ENCODE peak calls at places on chromosomes 11 and 22, in ten cellular contexts. H, D, U, K, Z, Q, P, V, F and R are unnamed samples.

GRCh38 chr11:102528618-102529017 is 1.9 kb downstream of the MMP7 start:
- DNase-seq in D (no peak), K (no peak), F (no peak), Q (no peak), Z (peak; percentile 20), V (no peak), U (no peak), P (no peak), H (no peak), R (no peak)

GRCh38 chr11:12963789-12964536 is 45.2 kb upstream of the RASSF10 start:
- DNase-seq in K (peak; percentile 67), H (peak; percentile 70), Q (peak; percentile 73), Z (peak; percentile 60), U (peak; percentile 61), F (peak; percentile 69), D (peak; percentile 56), P (peak; percentile 80), V (peak; percentile 71), R (no peak)

GRCh38 chr11:112786886-112787530 is 174.2 kb upstream of the NCAM1 start:
- DNase-seq in F (no peak), U (no peak), D (no peak), P (peak; percentile 30), V (no peak), K (no peak), Z (no peak), Q (no peak), H (no peak), R (no peak)

GRCh38 chr11:66938582-66939135 is 19.5 kb downstream of the PC start:
- DNase-seq in H (no peak), U (no peak), F (no peak), V (no peak), Q (no peak), Z (no peak), P (no peak), D (no peak), K (no peak), R (no peak)

GRCh38 chr11:121887564-121887963 is 228.5 kb downstream of the BLID start:
- DNase-seq in F (no peak), V (no peak), P (peak; percentile 54), D (no peak), H (no peak), Q (no peak), Z (no peak), K (no peak), U (no peak), R (no peak)

GRCh38 chr11:70077411-70078094 is 564 bp upstream of the ANO1 start:
- DNase-seq in Z (no peak), V (peak; percentile 60), Q (no peak), P (no peak), K (no peak), F (no peak), U (no peak), D (no peak), H (no peak), R (no peak)

GRCh38 chr22:49623715-49624114 is 204.0 kb downstream of the BRD1 start:
- DNase-seq in P (no peak), K (no peak), U (no peak), H (no peak), V (no peak), Q (no peak), Z (no peak), D (no peak), F (no peak), R (no peak)

GRCh38 chr22:48957987-48958321 is 869.7 kb downstream of the BRD1 start:
- DNase-seq in V (no peak), Z (no peak), K (no peak), H (peak; percentile 21), Q (peak; percentile 5), F (no peak), U (no peak), D (no peak), P (peak; percentile 21), R (no peak)

GRCh38 chr11:68016161-68016903 is 6.2 kb downstream of the ALDH3B1 start:
- DNase-seq in Z (no peak), U (no peak), V (peak; percentile 59), P (no peak), K (no peak), F (no peak), H (no peak), Q (no peak), D (no peak), R (no peak)

DNA sequence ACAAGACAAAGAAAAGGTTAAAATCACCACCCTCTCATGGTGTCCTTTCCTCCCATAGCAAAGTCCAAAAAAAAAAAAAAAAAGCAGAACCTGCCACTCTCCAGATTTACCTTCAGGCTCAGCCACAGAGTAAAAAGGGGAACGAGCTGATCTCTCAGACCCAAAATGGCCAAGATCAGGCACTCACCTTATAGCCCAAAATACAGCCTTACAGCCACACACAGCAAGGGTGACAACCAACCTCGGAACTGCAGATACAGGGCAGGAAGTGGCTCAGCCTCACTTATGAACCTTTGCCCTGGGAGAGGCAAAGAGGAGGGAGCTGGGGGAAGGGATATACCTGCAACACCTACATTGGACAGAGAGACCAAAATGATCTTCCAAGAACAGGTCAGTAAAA is 4.5 kb downstream of the FHIP1B start:
- DNase-seq in H (no peak), K (no peak), Q (no peak), V (no peak), Z (no peak), D (no peak), F (no peak), U (no peak), P (no peak), R (no peak)
- H3K4me3 ChIP-seq in H (no peak overlapping the region), K (no peak overlapping the region), Q (no peak overlapping the region), V (no peak overlapping the region), Z (no peak overlapping the region), D (no peak overlapping the region), F (no peak overlapping the region), U (no peak overlapping the region), P (no peak overlapping the region), R (no peak overlapping the region)

GRCh38 chr11:64918056-64918455 is 1.0 kb upstream of the ATG2A start:
- DNase-seq in V (no peak), F (peak; percentile 65), P (no peak), U (peak; percentile 65), Z (peak; percentile 66), D (peak; percentile 56), H (no peak), K (peak; percentile 63), Q (peak; percentile 54), R (peak; percentile 53)
- TF ChIP-seq CTCF in V (peak; percentile 25), F (peak; percentile 26), P (no peak), U (peak; percentile 41), Z (peak; percentile 27), D (peak; percentile 36), H (no peak), K (peak; percentile 39), Q (peak; percentile 5), R (peak; percentile 4)

DNA sequence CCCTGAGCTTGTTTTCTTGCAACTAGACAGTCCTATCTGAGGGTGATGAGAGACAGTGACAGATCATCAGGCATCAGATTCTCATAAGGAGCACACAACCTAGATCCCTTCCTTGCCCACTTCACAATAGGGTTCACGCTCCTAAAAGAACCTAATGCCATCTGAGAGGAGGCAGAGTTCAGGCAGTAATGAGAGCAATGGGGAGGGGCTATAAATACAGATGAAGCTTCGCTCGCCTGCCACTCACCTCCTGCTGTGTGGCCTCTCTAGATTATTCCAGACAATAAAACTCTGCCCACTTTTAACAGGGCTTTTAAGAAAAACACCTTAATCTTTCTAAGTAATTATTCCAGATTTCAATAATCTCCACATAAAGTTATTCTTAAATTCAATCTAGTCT is 43.9 kb upstream of the PAK1 start:
- DNase-seq in K (no peak), V (no peak), U (no peak), P (no peak), Z (no peak), F (no peak), H (no peak), D (no peak), Q (no peak), R (no peak)
- H3K4me3 ChIP-seq in K (no peak overlapping the region), V (no peak overlapping the region), U (no peak overlapping the region), P (no peak overlapping the region), Z (no peak overlapping the region), F (no peak overlapping the region), H (no peak overlapping the region), D (no peak overlapping the region), Q (no peak overlapping the region), R (no peak overlapping the region)

GRCh38 chr22:38843201-38843715 is 570 bp downstream of the NPTXR start:
- DNase-seq in U (peak; percentile 83), Z (peak; percentile 73), Q (peak; percentile 32), H (no peak), P (peak; percentile 61), D (peak; percentile 52), V (peak; percentile 75), K (peak; percentile 81), F (peak; percentile 64), R (no peak)
- TF ChIP-seq CTCF in U (peak; percentile 23), Z (peak; percentile 36), Q (peak; percentile 7), H (peak; percentile 49), P (peak; percentile 30), D (no peak), V (peak; percentile 35), K (peak; percentile 23), F (peak; percentile 30), R (peak; percentile 13)

GRCh38 chr22:27935897-27936296 is 16.8 kb upstream of the PITPNB start:
- DNase-seq in Q (no peak), F (no peak), Z (peak; percentile 84), U (no peak), P (no peak), D (no peak), K (no peak), H (no peak), V (no peak), R (no peak)

GRCh38 chr22:27937453-27937852 is 18.4 kb upstream of the PITPNB start:
- DNase-seq in D (no peak), Z (no peak), V (no peak), K (no peak), Q (no peak), U (no peak), F (no peak), P (no peak), H (no peak), R (no peak)

GRCh38 chr22:27930246-27931060 is 11.4 kb upstream of the PITPNB start:
- DNase-seq in Q (no peak), H (no peak), V (no peak), D (peak; percentile 13), K (peak; percentile 17), P (no peak), F (no peak), U (no peak), Z (no peak), R (no peak)

GRCh38 chr22:27934069-27934468 is 15.0 kb upstream of the PITPNB start:
- DNase-seq in F (no peak), P (no peak), U (no peak), D (no peak), H (no peak), Z (no peak), K (no peak), V (no peak), Q (no peak), R (no peak)

DNA sequence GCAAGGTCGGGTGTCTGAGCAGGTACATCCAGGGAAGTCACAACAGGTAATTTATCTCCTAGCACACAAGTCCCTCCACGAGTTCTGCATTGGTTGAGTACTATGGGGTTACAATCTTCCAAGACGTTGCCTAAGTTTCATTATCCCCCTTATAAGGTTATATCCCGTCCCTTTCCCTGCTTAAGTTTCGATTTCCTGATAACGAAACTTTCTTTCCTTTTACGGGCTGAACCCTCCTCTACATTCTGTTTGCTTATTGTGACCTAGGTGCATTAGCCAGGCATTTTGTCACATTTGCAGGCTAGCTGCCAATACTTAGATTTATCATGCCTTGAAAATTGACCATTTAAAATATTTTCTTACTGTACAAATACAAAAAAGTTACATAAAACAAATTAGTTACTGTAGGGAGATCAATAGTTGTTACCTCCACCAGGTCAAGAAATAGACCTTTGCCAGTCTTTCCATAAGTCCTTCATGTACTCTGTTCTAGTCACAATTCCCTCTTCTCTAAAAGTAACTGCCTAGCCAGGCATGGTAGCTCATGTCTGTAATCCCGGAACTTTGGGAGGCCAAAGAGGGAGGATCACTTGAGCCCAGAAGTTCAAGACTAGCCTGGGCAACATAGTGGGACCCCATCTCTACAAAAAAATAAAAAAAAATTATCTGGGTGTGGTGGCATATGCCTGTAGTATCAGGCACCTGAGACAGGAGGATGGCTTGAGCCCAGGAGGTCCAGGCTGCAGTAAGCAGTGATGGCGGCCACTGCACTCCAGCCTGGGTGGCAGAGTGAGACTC is 14.3 kb upstream of the PITPNB start:
- DNase-seq in F (no peak), U (no peak), H (no peak), D (no peak), Q (no peak), V (no peak), K (no peak), Z (no peak), P (no peak), R (no peak)
- H3K4me3 ChIP-seq in F (no peak overlapping the region), U (no peak overlapping the region), H (peak overlapping the region; percentile 12), D (no peak overlapping the region), Q (no peak overlapping the region), V (no peak overlapping the region), K (no peak overlapping the region), Z (no peak overlapping the region), P (no peak overlapping the region), R (no peak overlapping the region)